ENCODE peak calls at places on chromosomes 3 and 15, in eight cellular contexts. F, D, T, W, Y, S, J and X are unnamed samples.

GRCh38 chr3:126277629-126278378 is 79.4 kb downstream of the KLF15 start:
- DNase-seq in Y (no peak), W (peak; percentile 30), J (peak; percentile 13), T (no peak), S (no peak), D (no peak), F (no peak), X (no peak)

GRCh38 chr15:43249699-43250203 is 17.0 kb downstream of the TGM5 start:
- DNase-seq in D (no peak), Y (no peak), T (no peak), W (no peak), S (peak; percentile 84), J (peak; percentile 36), F (peak; percentile 87), X (no peak)

GRCh38 chr3:140424211-140424610 is 253.7 kb upstream of the TRIM42 start:
- DNase-seq in W (no peak), J (no peak), T (no peak), Y (no peak), S (no peak), F (no peak), D (no peak), X (no peak)

GRCh38 chr3:4898454-4899313 is 80.6 kb upstream of the BHLHE40 start:
- DNase-seq in W (no peak), S (peak; percentile 7), J (no peak), D (no peak), F (peak; percentile 72), T (no peak), Y (no peak), X (no peak)

GRCh38 chr15:73887481-73887880 is 14.1 kb downstream of the TBC1D21 start:
- DNase-seq in S (no peak), J (no peak), F (no peak), T (no peak), D (no peak), Y (no peak), W (no peak), X (no peak)

GRCh38 chr3:56772926-56773587 is 28.7 kb downstream of the ARHGEF3 start:
- DNase-seq in W (no peak), D (no peak), F (no peak), S (no peak), Y (no peak), J (no peak), T (no peak), X (no peak)

GRCh38 chr3:184175981-184176376 is 1.3 kb downstream of the AP2M1 start:
- DNase-seq in T (no peak), S (no peak), D (no peak), F (no peak), J (no peak), Y (no peak), W (no peak), X (no peak)

GRCh38 chr15:82951472-82952155 is 906 bp downstream of the HOMER2 start:
- DNase-seq in F (no peak), Y (no peak), W (no peak), J (no peak), S (peak; percentile 19), T (no peak), D (no peak), X (peak; percentile 20)

GRCh38 chr3:36475593-36475992 is 95.3 kb downstream of the STAC start:
- DNase-seq in T (no peak), D (no peak), S (no peak), F (no peak), W (no peak), J (no peak), Y (no peak), X (no peak)

GRCh38 chr3:44454258-44454657 is 23.2 kb downstream of the ZNF445 start:
- DNase-seq in W (no peak), F (no peak), D (no peak), Y (no peak), T (no peak), S (no peak), J (no peak), X (no peak)

GRCh38 chr3:24344784-24345439 is 149.7 kb downstream of the THRB start:
- DNase-seq in T (no peak), S (no peak), F (no peak), Y (no peak), W (peak; percentile 19), J (no peak), D (no peak), X (no peak)

GRCh38 chr3:127607675-127608361 is 9.6 kb downstream of the MCM2 start:
- DNase-seq in W (no peak), Y (no peak), F (no peak), D (no peak), T (no peak), J (no peak), S (no peak), X (no peak)

GRCh38 chr15:57732526-57733331 is 26.2 kb downstream of the POLR2M start:
- DNase-seq in T (peak; percentile 20), W (peak; percentile 79), S (peak; percentile 55), Y (no peak), F (peak; percentile 76), J (peak; percentile 74), D (peak; percentile 14), X (peak; percentile 68)